ENCODE peak calls at places on chromosome 10, in eight cellular contexts. T is RWPE1, L is GM12865, K is kidney epithelial cell, I is choroid plexus epithelial cell, Z is BJ, F is lower lobe of right lung, E is fibroblast of lung. M is an unnamed sample.

GRCh38 chr10:48775206-48775517 is 90.5 kb downstream of the WDFY4 start:
- DNase-seq in T (no peak), L (no peak), K (no peak), I (no peak), Z (no peak), F (no peak), E (no peak), M (no peak)

GRCh38 chr10:99765672-99766071 is 16.8 kb upstream of the ABCC2 start:
- DNase-seq in T (no peak), L (peak), K (no peak), I (no peak), Z (no peak), F (no peak), E (no peak), M (no peak)

GRCh38 chr10:122504551-122504950 is 43.2 kb downstream of the HTRA1 start:
- DNase-seq in T (peak), L (no peak), K (peak), I (peak), Z (peak), F (peak), E (peak), M (peak)

GRCh38 chr10:130686680-130687300 is 550.6 kb downstream of the GLRX3 start:
- DNase-seq in T (peak), L (no peak), K (no peak), I (peak), Z (no peak), F (no peak), E (no peak), M (no peak)

GRCh38 chr10:30384791-30385201 is 35.7 kb upstream of the MTPAP start:
- DNase-seq in T (peak), L (peak), K (no peak), I (peak), Z (no peak), F (no peak), E (peak), M (peak)

GRCh38 chr10:70053896-70054641 is 1.4 kb downstream of the MACROH2A2 start:
- DNase-seq in T (peak), L (no peak), K (no peak), I (peak), Z (no peak), F (no peak), E (peak), M (peak)

GRCh38 chr10:114208351-114208750 is 29.2 kb downstream of the TDRD1 start:
- DNase-seq in T (no peak), L (no peak), K (no peak), I (no peak), Z (no peak), F (no peak), E (no peak), M (no peak)

GRCh38 chr10:54559498-54559897 is 241.5 kb downstream of the PCDH15 start:
- DNase-seq in T (no peak), L (no peak), K (peak), I (peak), Z (peak), F (no peak), E (peak), M (no peak)

GRCh38 chr10:14173391-14173705 is 157.4 kb downstream of the FRMD4A start:
- DNase-seq in T (no peak), L (peak), K (no peak), I (peak), Z (no peak), F (no peak), E (peak), M (no peak)

GRCh38 chr10:63738410-63738809 is 217.2 kb downstream of the REEP3 start:
- DNase-seq in T (no peak), L (no peak), K (no peak), I (peak), Z (no peak), F (no peak), E (peak), M (no peak)

GRCh38 chr10:92377962-92378361 is 87.0 kb downstream of the MARCHF5 start:
- DNase-seq in T (no peak), L (no peak), K (no peak), I (no peak), Z (no peak), F (no peak), E (no peak), M (no peak)

GRCh38 chr10:34834274-34834673 is 19.2 kb upstream of the PARD3 start:
- DNase-seq in T (no peak), L (no peak), K (no peak), I (no peak), Z (no peak), F (no peak), E (no peak), M (no peak)

GRCh38 chr10:19945275-19945674 is 129.0 kb downstream of the PLXDC2 start:
- DNase-seq in T (no peak), L (no peak), K (no peak), I (no peak), Z (no peak), F (no peak), E (peak), M (no peak)

GRCh38 chr10:67438605-67439258 is 257.3 kb downstream of the CTNNA3 start:
- DNase-seq in T (no peak), L (no peak), K (no peak), I (no peak), Z (no peak), F (no peak), E (no peak), M (no peak)

GRCh38 chr10:101444058-101444457 is 90.1 kb downstream of the BTRC start:
- DNase-seq in T (no peak), L (peak), K (no peak), I (peak), Z (no peak), F (no peak), E (no peak), M (no peak)

GRCh38 chr10:77471069-77471536 is 166.5 kb downstream of the KCNMA1 start:
- DNase-seq in T (no peak), L (no peak), K (no peak), I (no peak), Z (no peak), F (no peak), E (no peak), M (no peak)

GRCh38 chr10:71647526-71648354 is 71.8 kb downstream of the C10orf105 start:
- DNase-seq in T (peak), L (no peak), K (no peak), I (no peak), Z (no peak), F (no peak), E (no peak), M (no peak)

GRCh38 chr10:128992770-128993169 is 474.3 kb upstream of the MGMT start:
- DNase-seq in T (no peak), L (no peak), K (no peak), I (no peak), Z (no peak), F (no peak), E (no peak), M (no peak)

GRCh38 chr10:128526793-128527375 is 400.7 kb upstream of the MKI67 start:
- DNase-seq in T (no peak), L (no peak), K (no peak), I (peak), Z (no peak), F (no peak), E (no peak), M (no peak)

GRCh38 chr10:44300666-44301649 is 83.9 kb downstream of the CXCL12 start:
- DNase-seq in T (peak), L (peak), K (peak), I (peak), Z (peak), F (no peak), E (peak), M (no peak)

GRCh38 chr10:127906548-127907377 is at the start of gene PTPRE:
- DNase-seq in T (peak), L (peak), K (no peak), I (peak), Z (no peak), F (peak), E (peak), M (peak)

GRCh38 chr10:112094984-112095383 is 88.6 kb downstream of the GPAM start:
- DNase-seq in T (no peak), L (no peak), K (no peak), I (no peak), Z (no peak), F (no peak), E (no peak), M (no peak)

GRCh38 chr10:112124859-112125258 is 58.7 kb downstream of the GPAM start:
- DNase-seq in T (no peak), L (no peak), K (no peak), I (no peak), Z (no peak), F (no peak), E (no peak), M (no peak)

GRCh38 chr10:118808601-118809371 is 54.0 kb upstream of the CACUL1 start:
- DNase-seq in T (no peak), L (no peak), K (no peak), I (no peak), Z (no peak), F (no peak), E (no peak), M (no peak)

GRCh38 chr10:70462349-70462984 is 16.1 kb upstream of the PALD1 start:
- DNase-seq in T (no peak), L (no peak), K (no peak), I (no peak), Z (no peak), F (peak), E (peak), M (no peak)

GRCh38 chr10:77531441-77532001 is 106.1 kb downstream of the KCNMA1 start:
- DNase-seq in T (peak), L (peak), K (peak), I (peak), Z (peak), F (peak), E (peak), M (no peak)

GRCh38 chr10:48678041-48678440 is 6.6 kb upstream of the WDFY4 start:
- DNase-seq in T (no peak), L (peak), K (no peak), I (no peak), Z (no peak), F (no peak), E (no peak), M (no peak)

GRCh38 chr10:104345941-104346340 is 7.7 kb upstream of the ITPRIP start:
- DNase-seq in T (no peak), L (peak), K (no peak), I (no peak), Z (no peak), F (no peak), E (no peak), M (no peak)

GRCh38 chr10:126430512-126430911 is 42.2 kb upstream of the ADAM12 start:
- DNase-seq in T (no peak), L (no peak), K (no peak), I (no peak), Z (no peak), F (no peak), E (no peak), M (no peak)

GRCh38 chr10:22252286-22252800 is 34.5 kb upstream of the EBLN1 start:
- DNase-seq in T (no peak), L (peak), K (no peak), I (peak), Z (no peak), F (peak), E (peak), M (peak)

GRCh38 chr10:12418000-12418399 is 68.7 kb downstream of the CAMK1D start:
- DNase-seq in T (no peak), L (no peak), K (no peak), I (peak), Z (no peak), F (no peak), E (peak), M (peak)

GRCh38 chr10:115093776-115094361 is 704 bp downstream of the ATRNL1 start:
- DNase-seq in T (no peak), L (peak), K (no peak), I (peak), Z (no peak), F (no peak), E (no peak), M (peak)

GRCh38 chr10:88066876-88067275 is 203.5 kb downstream of the PTEN start:
- DNase-seq in T (no peak), L (peak), K (no peak), I (no peak), Z (no peak), F (no peak), E (no peak), M (no peak)

DNA sequence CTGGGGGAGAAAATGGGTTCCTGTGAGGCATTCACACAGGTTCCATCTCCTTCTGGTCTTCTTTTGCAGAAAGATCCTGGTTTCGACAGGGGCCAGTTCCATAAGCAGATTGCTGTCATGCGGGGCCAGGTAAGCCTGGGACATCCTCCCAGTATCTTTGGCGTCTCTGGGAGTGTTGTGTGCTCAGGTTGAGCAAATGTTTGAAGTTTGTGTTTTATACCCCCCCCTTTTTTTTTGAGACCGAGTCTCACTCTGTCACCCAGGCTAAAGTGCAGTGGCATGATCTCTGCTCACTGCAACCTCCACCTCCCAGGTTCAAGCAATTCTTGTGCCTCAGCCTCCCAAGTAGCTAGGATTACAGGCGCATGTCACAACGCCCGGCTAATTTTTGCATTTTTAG is 20.0 kb downstream of the AVPI1 start:
- DNase-seq in T (no peak), L (no peak), K (no peak), I (no peak), Z (no peak), F (no peak), E (no peak), M (no peak)
- TF ChIP-seq CTCF in T (no peak), L (no peak), K (no peak), I (no peak), Z (no peak), F (no peak), E (no peak), M (no peak)

GRCh38 chr10:90138844-90139243 is 437.5 kb downstream of the KIF20B start:
- DNase-seq in T (no peak), L (peak), K (no peak), I (peak), Z (no peak), F (no peak), E (no peak), M (no peak)
- TF ChIP-seq CTCF in T (no peak), L (peak), K (peak), I (peak), Z (peak), F (peak), E (peak), M (no peak)

DNA sequence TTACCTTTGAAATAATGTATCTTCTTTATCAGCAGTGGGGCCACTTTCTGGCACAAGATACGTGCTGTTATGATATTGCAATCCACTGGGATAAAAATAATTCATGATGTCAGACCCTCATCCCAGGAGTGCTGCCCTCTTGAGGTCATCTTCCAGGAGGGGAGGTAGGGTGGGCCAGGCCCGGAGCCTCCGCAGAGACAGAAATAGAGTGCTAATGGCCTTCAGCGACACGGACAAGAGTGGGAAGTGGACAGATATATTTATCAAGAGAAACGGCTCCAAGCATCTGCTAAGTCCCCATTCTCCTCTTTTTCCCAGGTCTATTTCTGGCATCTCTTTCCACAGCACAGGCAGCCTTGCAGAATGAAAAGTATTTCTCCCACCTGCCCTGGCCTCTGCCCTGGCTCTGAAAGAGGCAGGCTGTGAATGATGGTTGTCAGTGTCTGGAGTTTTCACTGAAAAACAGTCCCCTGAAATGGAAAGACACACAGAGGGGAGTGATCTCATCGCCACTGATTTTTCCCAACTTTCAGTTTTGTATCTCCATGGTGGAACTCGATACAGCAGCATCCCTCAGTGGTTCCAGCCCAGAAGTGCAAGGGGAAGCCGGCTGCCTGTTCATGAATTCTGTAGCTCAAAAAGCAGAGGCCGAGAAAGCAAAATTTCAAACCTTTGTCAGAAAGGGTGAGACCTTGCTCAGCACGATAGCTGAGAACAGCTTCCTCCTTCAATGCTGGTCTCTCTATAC is 251.7 kb upstream of the MYO3A start:
- DNase-seq in T (peak), L (no peak), K (no peak), I (peak), Z (no peak), F (no peak), E (peak), M (no peak)
- TF ChIP-seq CTCF in T (no peak), L (no peak), K (peak), I (peak), Z (no peak), F (peak), E (no peak), M (no peak)

GRCh38 chr10:60760711-60761210 is 17.5 kb upstream of the CDK1 start:
- DNase-seq in T (no peak), L (no peak), K (no peak), I (no peak), Z (no peak), F (no peak), E (no peak), M (no peak)
- TF ChIP-seq CTCF in T (no peak), L (no peak), K (no peak), I (no peak), Z (no peak), F (no peak), E (no peak), M (no peak)

GRCh38 chr10:96643920-96644319 is 57.1 kb upstream of the TM9SF3 start:
- DNase-seq in T (no peak), L (no peak), K (no peak), I (no peak), Z (no peak), F (no peak), E (no peak), M (no peak)
- TF ChIP-seq CTCF in T (no peak), L (peak), K (no peak), I (no peak), Z (no peak), F (no peak), E (no peak), M (no peak)

GRCh38 chr10:1180836-1181235 is 124.7 kb downstream of the WDR37 start:
- DNase-seq in T (no peak), L (no peak), K (no peak), I (no peak), Z (no peak), F (no peak), E (no peak), M (no peak)
- TF ChIP-seq CTCF in T (no peak), L (no peak), K (no peak), I (no peak), Z (no peak), F (no peak), E (no peak), M (no peak)

GRCh38 chr10:50271564-50272250 is 20.4 kb upstream of the ASAH2 start:
- DNase-seq in T (no peak), L (no peak), K (no peak), I (no peak), Z (no peak), F (no peak), E (no peak), M (no peak)
- TF ChIP-seq CTCF in T (no peak), L (no peak), K (no peak), I (no peak), Z (no peak), F (no peak), E (no peak), M (no peak)